ENCODE peak calls at places on chromosomes 11 and 22, in seven cellular contexts. One of them, this sample, is unnamed.

GRCh38 chr11:44559207-44559943 is 6.1 kb upstream of the CD82 start:
- DNase-seq in CD8-positive, alpha-beta memory T cell: no peak
- DNase-seq in fibroblast of the conjunctiva: no peak
- DNase-seq in sigmoid colon: peak; percentile 58
- DNase-seq in adrenal gland: no peak
- DNase-seq in CD8-positive, alpha-beta T cell: no peak
- DNase-seq in HTR-8/SVneo: no peak
- DNase-seq in this sample: peak; percentile 22

GRCh38 chr22:20268289-20268349 is at the start of gene RTN4R:
- DNase-seq in adrenal gland: no peak
- DNase-seq in CD8-positive, alpha-beta T cell: no peak
- DNase-seq in sigmoid colon: no peak
- DNase-seq in fibroblast of the conjunctiva: no peak
- DNase-seq in CD8-positive, alpha-beta memory T cell: no peak
- DNase-seq in HTR-8/SVneo: no peak
- DNase-seq in this sample: no peak

GRCh38 chr22:38034278-38034882 is 22.8 kb upstream of the PICK1 start:
- DNase-seq in CD8-positive, alpha-beta T cell: no peak
- DNase-seq in CD8-positive, alpha-beta memory T cell: no peak
- DNase-seq in HTR-8/SVneo: peak; percentile 90
- DNase-seq in sigmoid colon: peak; percentile 90
- DNase-seq in adrenal gland: peak; percentile 93
- DNase-seq in fibroblast of the conjunctiva: peak; percentile 77
- DNase-seq in this sample: peak; percentile 88

GRCh38 chr11:2572491-2573239 is 127.1 kb downstream of the KCNQ1OT1 start:
- DNase-seq in HTR-8/SVneo: no peak
- DNase-seq in CD8-positive, alpha-beta memory T cell: no peak
- DNase-seq in fibroblast of the conjunctiva: no peak
- DNase-seq in sigmoid colon: no peak
- DNase-seq in CD8-positive, alpha-beta T cell: no peak
- DNase-seq in adrenal gland: no peak
- DNase-seq in this sample: no peak

GRCh38 chr11:122439911-122440782 is 215.4 kb upstream of the UBASH3B start:
- DNase-seq in HTR-8/SVneo: no peak
- DNase-seq in CD8-positive, alpha-beta memory T cell: no peak
- DNase-seq in sigmoid colon: peak; percentile 64
- DNase-seq in adrenal gland: peak; percentile 85
- DNase-seq in fibroblast of the conjunctiva: peak; percentile 63
- DNase-seq in CD8-positive, alpha-beta T cell: no peak
- DNase-seq in this sample: no peak

GRCh38 chr22:45205624-45205925 is 35.1 kb downstream of the KIAA0930 start:
- DNase-seq in adrenal gland: no peak
- DNase-seq in fibroblast of the conjunctiva: no peak
- DNase-seq in CD8-positive, alpha-beta T cell: no peak
- DNase-seq in CD8-positive, alpha-beta memory T cell: no peak
- DNase-seq in HTR-8/SVneo: no peak
- DNase-seq in sigmoid colon: peak; percentile 38
- DNase-seq in this sample: no peak

GRCh38 chr22:37636186-37636948 is 3.1 kb upstream of the SH3BP1 start:
- DNase-seq in CD8-positive, alpha-beta T cell: no peak
- DNase-seq in fibroblast of the conjunctiva: peak; percentile 22
- DNase-seq in sigmoid colon: no peak
- DNase-seq in HTR-8/SVneo: no peak
- DNase-seq in CD8-positive, alpha-beta memory T cell: no peak
- DNase-seq in adrenal gland: no peak
- DNase-seq in this sample: no peak

GRCh38 chr11:120471131-120471530 is 40.4 kb upstream of the GRIK4 start:
- DNase-seq in CD8-positive, alpha-beta T cell: no peak
- DNase-seq in fibroblast of the conjunctiva: peak; percentile 28
- DNase-seq in HTR-8/SVneo: no peak
- DNase-seq in CD8-positive, alpha-beta memory T cell: no peak
- DNase-seq in sigmoid colon: no peak
- DNase-seq in adrenal gland: no peak
- DNase-seq in this sample: no peak

GRCh38 chr11:57638005-57638760 is 11.5 kb downstream of the YPEL4 start:
- DNase-seq in CD8-positive, alpha-beta memory T cell: no peak
- DNase-seq in sigmoid colon: peak; percentile 92
- DNase-seq in adrenal gland: peak; percentile 69
- DNase-seq in CD8-positive, alpha-beta T cell: no peak
- DNase-seq in HTR-8/SVneo: peak; percentile 97
- DNase-seq in fibroblast of the conjunctiva: peak; percentile 82
- DNase-seq in this sample: peak; percentile 89

GRCh38 chr22:37012262-37012904 is 6.9 kb downstream of the TST start:
- DNase-seq in sigmoid colon: no peak
- DNase-seq in adrenal gland: peak; percentile 67
- DNase-seq in HTR-8/SVneo: no peak
- DNase-seq in CD8-positive, alpha-beta T cell: no peak
- DNase-seq in fibroblast of the conjunctiva: no peak
- DNase-seq in CD8-positive, alpha-beta memory T cell: no peak
- DNase-seq in this sample: no peak

GRCh38 chr11:129067454-129067853 is 124.7 kb downstream of the ARHGAP32 start:
- DNase-seq in sigmoid colon: no peak
- DNase-seq in CD8-positive, alpha-beta T cell: no peak
- DNase-seq in HTR-8/SVneo: no peak
- DNase-seq in CD8-positive, alpha-beta memory T cell: no peak
- DNase-seq in adrenal gland: no peak
- DNase-seq in fibroblast of the conjunctiva: no peak
- DNase-seq in this sample: no peak

GRCh38 chr11:100863080-100863581 is 176.0 kb downstream of the ARHGAP42 start:
- DNase-seq in sigmoid colon: no peak
- DNase-seq in fibroblast of the conjunctiva: peak; percentile 71
- DNase-seq in HTR-8/SVneo: peak; percentile 21
- DNase-seq in CD8-positive, alpha-beta memory T cell: no peak
- DNase-seq in CD8-positive, alpha-beta T cell: no peak
- DNase-seq in adrenal gland: peak; percentile 9
- DNase-seq in this sample: no peak

GRCh38 chr11:68956142-68956541 is 24.6 kb downstream of the MRGPRD start:
- DNase-seq in adrenal gland: no peak
- DNase-seq in CD8-positive, alpha-beta T cell: peak; percentile 51
- DNase-seq in sigmoid colon: peak; percentile 69
- DNase-seq in fibroblast of the conjunctiva: no peak
- DNase-seq in HTR-8/SVneo: no peak
- DNase-seq in CD8-positive, alpha-beta memory T cell: peak; percentile 14
- DNase-seq in this sample: no peak

GRCh38 chr11:56977324-56977723 is 11.4 kb upstream of the OR5AK2 start:
- DNase-seq in sigmoid colon: no peak
- DNase-seq in fibroblast of the conjunctiva: no peak
- DNase-seq in HTR-8/SVneo: no peak
- DNase-seq in CD8-positive, alpha-beta T cell: no peak
- DNase-seq in adrenal gland: no peak
- DNase-seq in CD8-positive, alpha-beta memory T cell: no peak
- DNase-seq in this sample: no peak

GRCh38 chr11:63813563-63814382 is 517 bp downstream of the SPINDOC start:
- DNase-seq in sigmoid colon: peak; percentile 75
- DNase-seq in adrenal gland: peak; percentile 40
- DNase-seq in fibroblast of the conjunctiva: peak; percentile 33
- DNase-seq in CD8-positive, alpha-beta T cell: no peak
- DNase-seq in CD8-positive, alpha-beta memory T cell: peak; percentile 17
- DNase-seq in HTR-8/SVneo: peak; percentile 37
- DNase-seq in this sample: no peak

GRCh38 chr11:126410649-126411048 is 55.2 kb downstream of the ST3GAL4 start:
- DNase-seq in CD8-positive, alpha-beta T cell: no peak
- DNase-seq in HTR-8/SVneo: no peak
- DNase-seq in adrenal gland: no peak
- DNase-seq in CD8-positive, alpha-beta memory T cell: no peak
- DNase-seq in sigmoid colon: peak; percentile 84
- DNase-seq in fibroblast of the conjunctiva: no peak
- DNase-seq in this sample: no peak

GRCh38 chr11:124946735-124947141 is 7.3 kb upstream of the CCDC15 start:
- DNase-seq in sigmoid colon: no peak
- DNase-seq in HTR-8/SVneo: no peak
- DNase-seq in adrenal gland: no peak
- DNase-seq in fibroblast of the conjunctiva: peak; percentile 6
- DNase-seq in CD8-positive, alpha-beta memory T cell: no peak
- DNase-seq in CD8-positive, alpha-beta T cell: no peak
- DNase-seq in this sample: no peak

GRCh38 chr11:83361831-83362230 is 75.7 kb upstream of the CCDC90B start:
- DNase-seq in fibroblast of the conjunctiva: no peak
- DNase-seq in CD8-positive, alpha-beta memory T cell: no peak
- DNase-seq in sigmoid colon: no peak
- DNase-seq in HTR-8/SVneo: no peak
- DNase-seq in CD8-positive, alpha-beta T cell: no peak
- DNase-seq in adrenal gland: no peak
- DNase-seq in this sample: no peak